ENCODE peak calls at places on chromosomes 7 and 10, in six cellular contexts. C, Y, Q, O, E and T are unnamed samples.

GRCh38 chr10:67452892-67453291 is 243.1 kb downstream of the CTNNA3 start:
- DNase-seq in E (no peak), C (no peak), Q (no peak), O (no peak), Y (no peak), T (no peak)

GRCh38 chr7:35420657-35421056 is 166.8 kb upstream of the TBX20 start:
- DNase-seq in Y (no peak), E (no peak), C (no peak), O (no peak), Q (no peak), T (no peak)

GRCh38 chr7:142539901-142540300 is 209.4 kb upstream of the PRSS1 start:
- DNase-seq in Q (no peak), O (no peak), C (no peak), E (no peak), Y (no peak), T (no peak)

GRCh38 chr10:94125856-94126255 is 132.1 kb downstream of the PLCE1 start:
- DNase-seq in O (no peak), Q (no peak), Y (no peak), E (no peak), C (no peak), T (no peak)

GRCh38 chr7:43872401-43873165 is 3.3 kb upstream of the MRPS24 start:
- DNase-seq in Y (no peak), C (peak; percentile 54), Q (peak; percentile 46), E (no peak), O (peak; percentile 25), T (peak; percentile 60)

GRCh38 chr10:60441515-60441914 is 51.8 kb upstream of the ANK3 start:
- DNase-seq in C (no peak), E (no peak), Y (no peak), O (no peak), Q (no peak), T (no peak)

GRCh38 chr7:14596421-14596820 is 306.1 kb downstream of the DGKB start:
- DNase-seq in E (no peak), O (no peak), Y (no peak), C (no peak), Q (no peak), T (no peak)

GRCh38 chr10:87860156-87860795 is 3.1 kb downstream of the KLLN start:
- DNase-seq in Q (no peak), C (no peak), E (peak; percentile 40), Y (no peak), O (peak; percentile 31), T (no peak)

GRCh38 chr7:106071999-106072714 is 40.0 kb downstream of the SYPL1 start:
- DNase-seq in Q (no peak), O (no peak), E (no peak), Y (no peak), C (no peak), T (no peak)

GRCh38 chr10:44635181-44635580 is 250.3 kb upstream of the CXCL12 start:
- DNase-seq in O (no peak), Y (no peak), Q (no peak), C (no peak), E (no peak), T (no peak)

GRCh38 chr10:10564081-10564480 is 453.6 kb upstream of the CELF2 start:
- DNase-seq in Q (no peak), O (no peak), C (no peak), Y (no peak), E (no peak), T (no peak)

GRCh38 chr7:84509522-84509921 is 314.9 kb upstream of the SEMA3A start:
- DNase-seq in Y (no peak), C (no peak), E (no peak), Q (no peak), O (no peak), T (no peak)

GRCh38 chr10:373516-374309 is 238.5 kb downstream of the ZMYND11 start:
- DNase-seq in O (no peak), C (no peak), E (no peak), Y (no peak), Q (peak; percentile 33), T (no peak)

GRCh38 chr10:87752571-87752970 is 65.5 kb downstream of the ATAD1 start:
- DNase-seq in Y (no peak), Q (no peak), C (no peak), E (no peak), O (no peak), T (no peak)

GRCh38 chr10:47366056-47366631 is 17.9 kb downstream of the ZNF488 start:
- DNase-seq in Y (no peak), E (no peak), Q (no peak), O (no peak), C (no peak), T (no peak)

GRCh38 chr7:134770676-134771075 is 8.8 kb upstream of the CALD1 start:
- DNase-seq in C (no peak), Y (no peak), Q (no peak), E (no peak), O (no peak), T (no peak)

GRCh38 chr7:27740449-27741086 is 606 bp downstream of the TAX1BP1 start:
- DNase-seq in O (peak; percentile 93), Y (peak; percentile 50), Q (peak; percentile 96), C (peak; percentile 31), E (peak; percentile 84), T (peak; percentile 37)

GRCh38 chr7:15555385-15555859 is 6.4 kb downstream of the AGMO start:
- DNase-seq in C (no peak), Y (no peak), E (no peak), Q (no peak), O (no peak), T (no peak)

GRCh38 chr7:2209146-2209960 is 23.4 kb downstream of the MAD1L1 start:
- DNase-seq in Y (no peak), E (peak; percentile 40), C (no peak), Q (peak; percentile 38), O (peak; percentile 58), T (peak; percentile 11)

GRCh38 chr10:132538031-132538789 is 623 bp downstream of the INPP5A start:
- DNase-seq in O (no peak), E (peak; percentile 27), Y (no peak), Q (peak; percentile 39), C (no peak), T (no peak)